ENCODE peak calls at places on chromosomes 5 and 9, in seven cellular contexts. One of them, this sample, is unnamed.

GRCh38 chr5:125685771-125686170 is 737.4 kb upstream of the GRAMD2B start:
- DNase-seq in activated effector memory CD4-positive, alpha-beta T cell treated with anti-CD3 and anti-CD28 coated beads, Interleukin-2, amount 50 U/mL, for 16 hours: no peak
- DNase-seq in neural crest cell: no peak
- DNase-seq in tibial nerve: no peak
- DNase-seq in OCI-LY7: no peak
- DNase-seq in left lung: no peak
- DNase-seq in body of pancreas: no peak
- DNase-seq in this sample: no peak

GRCh38 chr9:749712-750111 is 91.8 kb upstream of the DMRT1 start:
- DNase-seq in body of pancreas: no peak
- DNase-seq in tibial nerve: no peak
- DNase-seq in activated effector memory CD4-positive, alpha-beta T cell treated with anti-CD3 and anti-CD28 coated beads, Interleukin-2, amount 50 U/mL, for 16 hours: no peak
- DNase-seq in left lung: no peak
- DNase-seq in neural crest cell: no peak
- DNase-seq in OCI-LY7: peak
- DNase-seq in this sample: no peak

GRCh38 chr5:83708170-83708569 is 12.5 kb downstream of the HAPLN1 start:
- DNase-seq in left lung: no peak
- DNase-seq in tibial nerve: no peak
- DNase-seq in body of pancreas: no peak
- DNase-seq in activated effector memory CD4-positive, alpha-beta T cell treated with anti-CD3 and anti-CD28 coated beads, Interleukin-2, amount 50 U/mL, for 16 hours: no peak
- DNase-seq in OCI-LY7: no peak
- DNase-seq in neural crest cell: no peak
- DNase-seq in this sample: no peak

GRCh38 chr5:132506094-132506692 is 15.6 kb upstream of the IRF1 start:
- DNase-seq in neural crest cell: no peak
- DNase-seq in tibial nerve: no peak
- DNase-seq in left lung: no peak
- DNase-seq in activated effector memory CD4-positive, alpha-beta T cell treated with anti-CD3 and anti-CD28 coated beads, Interleukin-2, amount 50 U/mL, for 16 hours: no peak
- DNase-seq in body of pancreas: no peak
- DNase-seq in OCI-LY7: peak
- DNase-seq in this sample: no peak

GRCh38 chr5:1735320-1735970 is 64.2 kb downstream of the MRPL36 start:
- DNase-seq in body of pancreas: no peak
- DNase-seq in neural crest cell: no peak
- DNase-seq in left lung: peak
- DNase-seq in tibial nerve: no peak
- DNase-seq in OCI-LY7: no peak
- DNase-seq in activated effector memory CD4-positive, alpha-beta T cell treated with anti-CD3 and anti-CD28 coated beads, Interleukin-2, amount 50 U/mL, for 16 hours: peak
- DNase-seq in this sample: no peak

GRCh38 chr5:176535655-176536131 is 1.5 kb downstream of the RNF44 start:
- DNase-seq in tibial nerve: no peak
- DNase-seq in neural crest cell: no peak
- DNase-seq in body of pancreas: no peak
- DNase-seq in OCI-LY7: peak
- DNase-seq in activated effector memory CD4-positive, alpha-beta T cell treated with anti-CD3 and anti-CD28 coated beads, Interleukin-2, amount 50 U/mL, for 16 hours: peak
- DNase-seq in left lung: no peak
- DNase-seq in this sample: no peak

GRCh38 chr5:25006734-25007133 is 362.0 kb upstream of the CDH10 start:
- DNase-seq in body of pancreas: no peak
- DNase-seq in tibial nerve: no peak
- DNase-seq in left lung: no peak
- DNase-seq in neural crest cell: no peak
- DNase-seq in activated effector memory CD4-positive, alpha-beta T cell treated with anti-CD3 and anti-CD28 coated beads, Interleukin-2, amount 50 U/mL, for 16 hours: no peak
- DNase-seq in OCI-LY7: no peak
- DNase-seq in this sample: peak

GRCh38 chr5:163696270-163696887 is 191.0 kb downstream of the MAT2B start:
- DNase-seq in activated effector memory CD4-positive, alpha-beta T cell treated with anti-CD3 and anti-CD28 coated beads, Interleukin-2, amount 50 U/mL, for 16 hours: no peak
- DNase-seq in body of pancreas: peak
- DNase-seq in neural crest cell: peak
- DNase-seq in OCI-LY7: peak
- DNase-seq in tibial nerve: no peak
- DNase-seq in left lung: no peak
- DNase-seq in this sample: peak

GRCh38 chr9:33346564-33346963 is 55.8 kb downstream of the AQP7 start:
- DNase-seq in tibial nerve: no peak
- DNase-seq in activated effector memory CD4-positive, alpha-beta T cell treated with anti-CD3 and anti-CD28 coated beads, Interleukin-2, amount 50 U/mL, for 16 hours: no peak
- DNase-seq in OCI-LY7: no peak
- DNase-seq in neural crest cell: no peak
- DNase-seq in left lung: no peak
- DNase-seq in body of pancreas: no peak
- DNase-seq in this sample: no peak

GRCh38 chr9:124849801-124850200 is 3.5 kb upstream of the WDR38 start:
- DNase-seq in tibial nerve: peak
- DNase-seq in left lung: peak
- DNase-seq in neural crest cell: no peak
- DNase-seq in activated effector memory CD4-positive, alpha-beta T cell treated with anti-CD3 and anti-CD28 coated beads, Interleukin-2, amount 50 U/mL, for 16 hours: no peak
- DNase-seq in body of pancreas: no peak
- DNase-seq in OCI-LY7: no peak
- DNase-seq in this sample: no peak

GRCh38 chr9:18477121-18477705 is 3.3 kb downstream of the ADAMTSL1 start:
- DNase-seq in tibial nerve: no peak
- DNase-seq in neural crest cell: no peak
- DNase-seq in activated effector memory CD4-positive, alpha-beta T cell treated with anti-CD3 and anti-CD28 coated beads, Interleukin-2, amount 50 U/mL, for 16 hours: no peak
- DNase-seq in body of pancreas: no peak
- DNase-seq in OCI-LY7: no peak
- DNase-seq in left lung: no peak
- DNase-seq in this sample: no peak

GRCh38 chr5:55146543-55147151 is 13.3 kb upstream of the GPX8 start:
- DNase-seq in tibial nerve: peak
- DNase-seq in activated effector memory CD4-positive, alpha-beta T cell treated with anti-CD3 and anti-CD28 coated beads, Interleukin-2, amount 50 U/mL, for 16 hours: peak
- DNase-seq in body of pancreas: peak
- DNase-seq in OCI-LY7: peak
- DNase-seq in left lung: no peak
- DNase-seq in neural crest cell: peak
- DNase-seq in this sample: peak